ENCODE peak calls at places on chromosomes 1 and 21, in five cellular contexts. R is progenitor cell of endocrine pancreas; W is left cardiac atrium; L is stimulated activated CD8-positive, alpha-beta memory T cell treated with anti-CD3 and anti-CD28 coated beads, Interleukin-2, amount 100 ng/mL, for 1 hour; D is caudate nucleus. S is an unnamed sample.

GRCh38 chr1:29782846-29783500 is 546.7 kb downstream of the PTPRU start:
- DNase-seq in D (no peak), R (no peak), L (no peak), W (no peak), S (no peak)

GRCh38 chr21:34807881-34808568 is 139.2 kb downstream of the CLIC6 start:
- DNase-seq in W (peak), D (no peak), L (peak), R (no peak), S (no peak)

GRCh38 chr21:20999567-21000169 is 1.5 kb downstream of the NCAM2 start:
- DNase-seq in R (no peak), L (no peak), D (no peak), W (no peak), S (peak)

GRCh38 chr1:10975567-10976326 is 36.7 kb upstream of the TARDBP start:
- DNase-seq in L (no peak), R (no peak), D (no peak), W (no peak), S (no peak)

GRCh38 chr1:198157847-198158765 is 1.3 kb downstream of the NEK7 start:
- DNase-seq in R (no peak), L (no peak), D (no peak), W (no peak), S (peak)

GRCh38 chr1:96596226-96596625 is 125.4 kb upstream of the PTBP2 start:
- DNase-seq in L (no peak), W (peak), R (no peak), D (no peak), S (peak)

GRCh38 chr1:112146201-112146715 is 156.8 kb upstream of the KCND3 start:
- DNase-seq in L (no peak), R (no peak), D (no peak), W (no peak), S (no peak)

GRCh38 chr1:99776133-99776532 is 9.7 kb upstream of the FRRS1 start:
- DNase-seq in W (no peak), L (no peak), R (no peak), D (no peak), S (no peak)

GRCh38 chr1:75579046-75579445 is 31.9 kb downstream of the SLC44A5 start:
- DNase-seq in R (no peak), D (no peak), L (no peak), W (no peak), S (no peak)

GRCh38 chr1:155706101-155706619 is 17.3 kb downstream of the DAP3 start:
- DNase-seq in D (no peak), L (no peak), W (no peak), R (no peak), S (no peak)

GRCh38 chr21:45989355-45990048 is 7.9 kb downstream of the COL6A1 start:
- DNase-seq in R (no peak), L (no peak), D (no peak), W (peak), S (no peak)

GRCh38 chr1:3070304-3070653 is 1.3 kb downstream of the PRDM16 start:
- DNase-seq in L (no peak), W (no peak), R (no peak), D (no peak), S (no peak)